ENCODE peak calls at places on chromosomes 5 and 9, in ten cellular contexts. One of them, this sample, is unnamed.
A peak's percentile ranks its signal among the peaks of the same experiment; 100 is the strongest.

GRCh38 chr9:109231593-109231992 is 64.5 kb upstream of the FRRS1L start:
- DNase-seq in BE2C: no peak
- DNase-seq in DND-41: no peak
- DNase-seq in body of pancreas: no peak
- DNase-seq in HepG2: no peak
- DNase-seq in lower lobe of right lung: no peak
- DNase-seq in endothelial cell of umbilical vein: no peak
- DNase-seq in OCI-LY7: no peak
- DNase-seq in A549: no peak
- DNase-seq in HCT116: no peak
- DNase-seq in this sample: no peak

GRCh38 chr5:139565411-139566305 is 4.5 kb downstream of the UBE2D2 start:
- DNase-seq in BE2C: no peak
- DNase-seq in DND-41: peak; percentile 77
- DNase-seq in body of pancreas: no peak
- DNase-seq in HepG2: no peak
- DNase-seq in lower lobe of right lung: no peak
- DNase-seq in endothelial cell of umbilical vein: peak; percentile 73
- DNase-seq in OCI-LY7: peak; percentile 96
- DNase-seq in A549: no peak
- DNase-seq in HCT116: no peak
- DNase-seq in this sample: no peak

GRCh38 chr5:132461671-132462070 is 28.9 kb downstream of the IRF1 start:
- DNase-seq in BE2C: no peak
- DNase-seq in DND-41: no peak
- DNase-seq in body of pancreas: no peak
- DNase-seq in HepG2: no peak
- DNase-seq in lower lobe of right lung: no peak
- DNase-seq in endothelial cell of umbilical vein: no peak
- DNase-seq in OCI-LY7: no peak
- DNase-seq in A549: no peak
- DNase-seq in HCT116: no peak
- DNase-seq in this sample: no peak

GRCh38 chr5:141878186-141878770 is at the start of gene PCDH1:
- DNase-seq in BE2C: peak; percentile 56
- DNase-seq in DND-41: no peak
- DNase-seq in body of pancreas: peak; percentile 50
- DNase-seq in HepG2: no peak
- DNase-seq in lower lobe of right lung: no peak
- DNase-seq in endothelial cell of umbilical vein: peak; percentile 33
- DNase-seq in OCI-LY7: no peak
- DNase-seq in A549: peak; percentile 27
- DNase-seq in HCT116: no peak
- DNase-seq in this sample: no peak

GRCh38 chr9:97309260-97309659 is 1.8 kb downstream of the CCDC180 start:
- DNase-seq in BE2C: no peak
- DNase-seq in DND-41: no peak
- DNase-seq in body of pancreas: no peak
- DNase-seq in HepG2: no peak
- DNase-seq in lower lobe of right lung: no peak
- DNase-seq in endothelial cell of umbilical vein: no peak
- DNase-seq in OCI-LY7: no peak
- DNase-seq in A549: no peak
- DNase-seq in HCT116: no peak
- DNase-seq in this sample: no peak

GRCh38 chr9:88821749-88822106 is 169.5 kb upstream of the S1PR3 start:
- DNase-seq in BE2C: no peak
- DNase-seq in DND-41: no peak
- DNase-seq in body of pancreas: no peak
- DNase-seq in HepG2: no peak
- DNase-seq in lower lobe of right lung: no peak
- DNase-seq in endothelial cell of umbilical vein: no peak
- DNase-seq in OCI-LY7: no peak
- DNase-seq in A549: no peak
- DNase-seq in HCT116: no peak
- DNase-seq in this sample: no peak

GRCh38 chr9:124419832-124420489 is 4.7 kb upstream of the PSMB7 start:
- DNase-seq in BE2C: no peak
- DNase-seq in DND-41: no peak
- DNase-seq in body of pancreas: no peak
- DNase-seq in HepG2: no peak
- DNase-seq in lower lobe of right lung: no peak
- DNase-seq in endothelial cell of umbilical vein: no peak
- DNase-seq in OCI-LY7: no peak
- DNase-seq in A549: no peak
- DNase-seq in HCT116: no peak
- DNase-seq in this sample: no peak

GRCh38 chr9:136756836-136757235 is 1.2 kb downstream of the LCN8 start:
- DNase-seq in BE2C: no peak
- DNase-seq in DND-41: no peak
- DNase-seq in body of pancreas: no peak
- DNase-seq in HepG2: no peak
- DNase-seq in lower lobe of right lung: no peak
- DNase-seq in endothelial cell of umbilical vein: no peak
- DNase-seq in OCI-LY7: no peak
- DNase-seq in A549: no peak
- DNase-seq in HCT116: no peak
- DNase-seq in this sample: no peak

DNA sequence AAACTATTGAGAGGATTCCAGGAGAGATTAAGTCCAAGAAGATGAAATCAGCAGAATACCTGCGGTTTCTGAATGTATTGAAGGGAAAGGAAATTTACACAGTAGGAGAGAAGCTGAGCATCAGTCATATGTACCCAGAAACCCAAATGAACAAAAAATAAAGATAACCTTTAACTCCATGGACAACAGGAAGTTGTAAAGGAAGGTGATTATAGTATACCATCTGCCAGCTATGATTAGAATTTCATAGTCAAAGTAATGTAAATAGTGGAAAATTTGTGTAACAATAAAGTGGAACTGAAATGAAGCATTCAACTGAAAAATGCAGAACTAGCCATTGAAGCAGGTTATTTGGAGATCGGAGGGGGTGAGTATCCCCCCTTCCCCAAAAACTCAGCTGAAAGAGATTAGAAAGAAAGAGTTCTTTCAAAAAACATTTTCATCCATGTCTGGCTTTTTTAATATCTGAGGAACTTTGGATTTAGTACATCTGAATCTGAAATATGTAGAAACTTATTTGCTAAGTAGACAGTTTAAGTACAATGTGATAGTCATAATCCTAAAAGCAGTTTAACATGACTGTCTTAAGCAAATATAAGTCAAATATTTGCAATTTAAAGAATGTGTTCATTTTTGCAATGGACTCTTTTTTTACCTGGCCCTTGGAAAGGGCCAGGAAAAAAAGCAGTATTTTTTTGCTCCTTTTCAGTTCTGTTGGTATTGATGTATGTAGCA is 58.4 kb downstream of the APC start:
- DNase-seq in BE2C: no peak
- DNase-seq in DND-41: no peak
- DNase-seq in body of pancreas: no peak
- DNase-seq in HepG2: peak; percentile 19
- DNase-seq in lower lobe of right lung: no peak
- DNase-seq in endothelial cell of umbilical vein: peak; percentile 60
- DNase-seq in OCI-LY7: peak; percentile 74
- DNase-seq in A549: peak; percentile 19
- DNase-seq in HCT116: no peak
- DNase-seq in this sample: no peak
- H3K4me1 ChIP-seq in BE2C: no peaks in the 10 kb centered on the region
- H3K4me1 ChIP-seq in DND-41: no peaks in the 10 kb centered on the region
- H3K4me1 ChIP-seq in body of pancreas: no peaks in the 10 kb centered on the region
- H3K4me1 ChIP-seq in HepG2: peaks cover 21% of the 10 kb centered on the region
- H3K4me1 ChIP-seq in lower lobe of right lung: no peaks in the 10 kb centered on the region
- H3K4me1 ChIP-seq in endothelial cell of umbilical vein: peaks cover 6% of the 10 kb centered on the region
- H3K4me1 ChIP-seq in OCI-LY7: peaks cover 36% of the 10 kb centered on the region
- H3K4me1 ChIP-seq in A549: peaks cover 37% of the 10 kb centered on the region
- H3K4me1 ChIP-seq in HCT116: no peaks in the 10 kb centered on the region
- H3K4me1 ChIP-seq in this sample: no peaks in the 10 kb centered on the region

GRCh38 chr9:122110100-122110833 is 17.2 kb upstream of the TTLL11 start:
- DNase-seq in BE2C: no peak
- DNase-seq in DND-41: no peak
- DNase-seq in body of pancreas: no peak
- DNase-seq in HepG2: no peak
- DNase-seq in lower lobe of right lung: no peak
- DNase-seq in endothelial cell of umbilical vein: no peak
- DNase-seq in OCI-LY7: no peak
- DNase-seq in A549: no peak
- DNase-seq in HCT116: no peak
- DNase-seq in this sample: no peak

GRCh38 chr9:122111413-122112085 is 18.4 kb upstream of the TTLL11 start:
- DNase-seq in BE2C: no peak
- DNase-seq in DND-41: no peak
- DNase-seq in body of pancreas: no peak
- DNase-seq in HepG2: no peak
- DNase-seq in lower lobe of right lung: no peak
- DNase-seq in endothelial cell of umbilical vein: no peak
- DNase-seq in OCI-LY7: no peak
- DNase-seq in A549: no peak
- DNase-seq in HCT116: no peak
- DNase-seq in this sample: no peak

GRCh38 chr9:122113574-122113973 is 20.5 kb upstream of the TTLL11 start:
- DNase-seq in BE2C: no peak
- DNase-seq in DND-41: no peak
- DNase-seq in body of pancreas: no peak
- DNase-seq in HepG2: no peak
- DNase-seq in lower lobe of right lung: no peak
- DNase-seq in endothelial cell of umbilical vein: no peak
- DNase-seq in OCI-LY7: no peak
- DNase-seq in A549: no peak
- DNase-seq in HCT116: no peak
- DNase-seq in this sample: no peak

GRCh38 chr9:122109035-122109813 is 16.1 kb upstream of the TTLL11 start:
- DNase-seq in BE2C: no peak
- DNase-seq in DND-41: no peak
- DNase-seq in body of pancreas: no peak
- DNase-seq in HepG2: no peak
- DNase-seq in lower lobe of right lung: no peak
- DNase-seq in endothelial cell of umbilical vein: no peak
- DNase-seq in OCI-LY7: no peak
- DNase-seq in A549: no peak
- DNase-seq in HCT116: no peak
- DNase-seq in this sample: no peak

DNA sequence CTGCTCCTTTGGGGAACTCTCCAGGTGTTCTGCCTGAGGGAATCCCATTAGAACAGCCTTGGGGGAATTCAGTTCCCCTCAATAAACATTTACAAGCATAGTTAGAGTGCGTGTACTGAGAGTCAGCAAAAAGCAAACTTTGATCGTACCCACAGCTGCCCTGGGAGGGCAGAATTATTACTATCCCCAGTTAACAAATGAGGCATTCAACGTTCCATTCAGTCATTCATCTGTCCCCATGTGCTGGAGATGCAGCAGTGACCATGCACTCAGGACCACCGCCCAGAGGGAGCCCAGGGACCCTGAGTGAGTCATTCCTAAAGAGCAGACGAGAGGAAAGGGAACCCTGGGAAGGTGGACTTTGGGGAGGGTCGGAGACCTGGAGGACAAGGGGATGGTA is 19.1 kb upstream of the TTLL11 start:
- DNase-seq in BE2C: no peak
- DNase-seq in DND-41: no peak
- DNase-seq in body of pancreas: no peak
- DNase-seq in HepG2: no peak
- DNase-seq in lower lobe of right lung: no peak
- DNase-seq in endothelial cell of umbilical vein: no peak
- DNase-seq in OCI-LY7: no peak
- DNase-seq in A549: no peak
- DNase-seq in HCT116: no peak
- DNase-seq in this sample: no peak
- H3K4me3 ChIP-seq in BE2C: no peak overlapping the region
- H3K4me3 ChIP-seq in DND-41: no peak overlapping the region
- H3K4me3 ChIP-seq in body of pancreas: no peak overlapping the region
- H3K4me3 ChIP-seq in HepG2: no peak overlapping the region
- H3K4me3 ChIP-seq in lower lobe of right lung: no peak overlapping the region
- H3K4me3 ChIP-seq in endothelial cell of umbilical vein: no peak overlapping the region
- H3K4me3 ChIP-seq in OCI-LY7: no peak overlapping the region
- H3K4me3 ChIP-seq in A549: no peak overlapping the region
- H3K4me3 ChIP-seq in HCT116: no peak overlapping the region
- H3K4me3 ChIP-seq in this sample: no peak overlapping the region

GRCh38 chr5:92472981-92473566 is 1090.0 kb upstream of the ARRDC3 start:
- DNase-seq in BE2C: no peak
- DNase-seq in DND-41: no peak
- DNase-seq in body of pancreas: no peak
- DNase-seq in HepG2: no peak
- DNase-seq in lower lobe of right lung: no peak
- DNase-seq in endothelial cell of umbilical vein: no peak
- DNase-seq in OCI-LY7: no peak
- DNase-seq in A549: no peak
- DNase-seq in HCT116: no peak
- DNase-seq in this sample: no peak

GRCh38 chr5:92470770-92471169 is 1087.7 kb upstream of the ARRDC3 start:
- DNase-seq in BE2C: no peak
- DNase-seq in DND-41: no peak
- DNase-seq in body of pancreas: no peak
- DNase-seq in HepG2: no peak
- DNase-seq in lower lobe of right lung: no peak
- DNase-seq in endothelial cell of umbilical vein: no peak
- DNase-seq in OCI-LY7: no peak
- DNase-seq in A549: no peak
- DNase-seq in HCT116: no peak
- DNase-seq in this sample: no peak

GRCh38 chr5:92471861-92472260 is 1088.7 kb upstream of the ARRDC3 start:
- DNase-seq in BE2C: no peak
- DNase-seq in DND-41: no peak
- DNase-seq in body of pancreas: no peak
- DNase-seq in HepG2: no peak
- DNase-seq in lower lobe of right lung: no peak
- DNase-seq in endothelial cell of umbilical vein: no peak
- DNase-seq in OCI-LY7: no peak
- DNase-seq in A549: no peak
- DNase-seq in HCT116: no peak
- DNase-seq in this sample: no peak

GRCh38 chr5:92467695-92468094 is 1084.6 kb upstream of the ARRDC3 start:
- DNase-seq in BE2C: no peak
- DNase-seq in DND-41: no peak
- DNase-seq in body of pancreas: no peak
- DNase-seq in HepG2: no peak
- DNase-seq in lower lobe of right lung: no peak
- DNase-seq in endothelial cell of umbilical vein: no peak
- DNase-seq in OCI-LY7: no peak
- DNase-seq in A549: no peak
- DNase-seq in HCT116: no peak
- DNase-seq in this sample: no peak

GRCh38 chr5:92468307-92468706 is 1085.2 kb upstream of the ARRDC3 start:
- DNase-seq in BE2C: no peak
- DNase-seq in DND-41: no peak
- DNase-seq in body of pancreas: no peak
- DNase-seq in HepG2: no peak
- DNase-seq in lower lobe of right lung: no peak
- DNase-seq in endothelial cell of umbilical vein: no peak
- DNase-seq in OCI-LY7: no peak
- DNase-seq in A549: no peak
- DNase-seq in HCT116: no peak
- DNase-seq in this sample: no peak
- TF ChIP-seq CTCF in BE2C: no peak
- TF ChIP-seq CTCF in DND-41: no peak
- TF ChIP-seq CTCF in body of pancreas: no peak
- TF ChIP-seq CTCF in HepG2: no peak
- TF ChIP-seq CTCF in lower lobe of right lung: no peak
- TF ChIP-seq CTCF in endothelial cell of umbilical vein: no peak
- TF ChIP-seq CTCF in OCI-LY7: no peak
- TF ChIP-seq CTCF in A549: no peak
- TF ChIP-seq CTCF in HCT116: no peak
- TF ChIP-seq CTCF in this sample: no peak

GRCh38 chr9:34572092-34572491 is 17.4 kb downstream of the CNTFR start:
- DNase-seq in BE2C: peak; percentile 34
- DNase-seq in DND-41: no peak
- DNase-seq in body of pancreas: no peak
- DNase-seq in HepG2: no peak
- DNase-seq in lower lobe of right lung: no peak
- DNase-seq in endothelial cell of umbilical vein: no peak
- DNase-seq in OCI-LY7: no peak
- DNase-seq in A549: peak; percentile 47
- DNase-seq in HCT116: no peak
- DNase-seq in this sample: no peak
- H3K4me1 ChIP-seq in BE2C: peaks cover 75% of the 10 kb centered on the region
- H3K4me1 ChIP-seq in DND-41: no peaks in the 10 kb centered on the region
- H3K4me1 ChIP-seq in body of pancreas: no peaks in the 10 kb centered on the region
- H3K4me1 ChIP-seq in HepG2: no peaks in the 10 kb centered on the region
- H3K4me1 ChIP-seq in lower lobe of right lung: no peaks in the 10 kb centered on the region
- H3K4me1 ChIP-seq in endothelial cell of umbilical vein: no peaks in the 10 kb centered on the region
- H3K4me1 ChIP-seq in OCI-LY7: no peaks in the 10 kb centered on the region
- H3K4me1 ChIP-seq in A549: peaks cover 20% of the 10 kb centered on the region
- H3K4me1 ChIP-seq in HCT116: no peaks in the 10 kb centered on the region
- H3K4me1 ChIP-seq in this sample: peaks cover 28% of the 10 kb centered on the region

This sample was measured in psoas muscle.